ENCODE peak calls at places on chromosomes 16 and 17, in four cellular contexts. F is astrocyte, E is fibroblast of lung, T is GM12878. C is an unnamed sample.
A peak's percentile ranks its signal among the peaks of the same experiment; 100 is the strongest.

GRCh38 chr17:21169496-21169895 is 42.7 kb downstream of the DHRS7B start:
- DNase-seq in F (no peak), E (no peak), T (no peak), C (no peak)

GRCh38 chr17:67542219-67543114 is 165.4 kb downstream of the PITPNC1 start:
- DNase-seq in F (no peak), E (no peak), T (no peak), C (no peak)

GRCh38 chr16:24944206-24944605 is 71.0 kb downstream of the ARHGAP17 start:
- DNase-seq in F (no peak), E (no peak), T (no peak), C (no peak)

GRCh38 chr16:66205287-66206167 is 161.0 kb upstream of the CDH5 start:
- DNase-seq in F (no peak), E (no peak), T (no peak), C (no peak)

GRCh38 chr17:64920026-64920418 is 744 bp upstream of the LRRC37A3 start:
- DNase-seq in F (no peak), E (no peak), T (no peak), C (peak; percentile 18)

GRCh38 chr16:28162326-28162877 is 49.4 kb downstream of the XPO6 start:
- DNase-seq in F (no peak), E (no peak), T (no peak), C (no peak)

GRCh38 chr16:81181013-81181720 is 57.3 kb upstream of the BCO1 start:
- DNase-seq in F (peak; percentile 91), E (peak; percentile 95), T (no peak), C (peak; percentile 88)

GRCh38 chr17:40158438-40158837 is 18.1 kb downstream of the CASC3 start:
- DNase-seq in F (no peak), E (no peak), T (no peak), C (no peak)

GRCh38 chr17:81235822-81236740 is 2.8 kb downstream of the TEPSIN start:
- DNase-seq in F (no peak), E (no peak), T (no peak), C (no peak)

GRCh38 chr17:28727727-28728363 is 743 bp upstream of the NEK8 start:
- DNase-seq in F (peak; percentile 23), E (peak; percentile 51), T (peak; percentile 91), C (peak; percentile 91)

GRCh38 chr16:67758966-67759365 is 39.9 kb upstream of the GFOD2 start:
- DNase-seq in F (no peak), E (no peak), T (no peak), C (no peak)

GRCh38 chr16:75559564-75560372 is 3.7 kb upstream of the TMEM231 start:
- DNase-seq in F (peak; percentile 73), E (peak; percentile 73), T (no peak), C (peak; percentile 15)

GRCh38 chr16:30185683-30186421 is 2.5 kb downstream of the CORO1A start:
- DNase-seq in F (no peak), E (no peak), T (peak; percentile 79), C (no peak)

GRCh38 chr17:59617141-59617757 is 2.4 kb upstream of the CLTC start:
- DNase-seq in F (peak; percentile 33), E (peak; percentile 41), T (no peak), C (no peak)

GRCh38 chr17:69460963-69461922 is 46.7 kb downstream of the MAP2K6 start:
- DNase-seq in F (no peak), E (no peak), T (no peak), C (no peak)

GRCh38 chr17:71329310-71330098 is 791.3 kb upstream of the SOX9 start:
- DNase-seq in F (peak; percentile 29), E (peak; percentile 42), T (no peak), C (no peak)

GRCh38 chr17:29449865-29450671 is 59.9 kb downstream of the TAOK1 start:
- DNase-seq in F (no peak), E (no peak), T (no peak), C (no peak)

GRCh38 chr16:65118866-65119265 is 3.0 kb downstream of the CDH11 start:
- DNase-seq in F (no peak), E (peak; percentile 37), T (no peak), C (no peak)

GRCh38 chr16:2761472-2761871 is 9.0 kb downstream of the SRRM2 start:
- DNase-seq in F (no peak), E (no peak), T (no peak), C (no peak)

GRCh38 chr17:50346313-50347086 is 574 bp downstream of the XYLT2 start:
- DNase-seq in F (no peak), E (no peak), T (no peak), C (peak; percentile 59)

GRCh38 chr17:60188727-60189126 is 39.0 kb downstream of the CA4 start:
- DNase-seq in F (no peak), E (no peak), T (no peak), C (no peak)

GRCh38 chr16:28915181-28915580 is 9.9 kb downstream of the RABEP2 start:
- DNase-seq in F (peak; percentile 47), E (peak; percentile 60), T (no peak), C (no peak)

GRCh38 chr16:4176794-4177438 is 60.7 kb upstream of the ADCY9 start:
- DNase-seq in F (peak; percentile 63), E (peak; percentile 70), T (peak; percentile 21), C (no peak)

GRCh38 chr16:87702325-87702811 is 63.4 kb downstream of the KLHDC4 start:
- DNase-seq in F (no peak), E (no peak), T (peak; percentile 33), C (peak; percentile 79)

GRCh38 chr16:19210175-19210924 is 42.3 kb downstream of the SYT17 start:
- DNase-seq in F (no peak), E (peak; percentile 18), T (peak; percentile 79), C (no peak)

GRCh38 chr17:55314784-55315491 is 50.2 kb downstream of the HLF start:
- DNase-seq in F (no peak), E (no peak), T (no peak), C (no peak)

GRCh38 chr17:80754846-80755245 is 210.2 kb downstream of the RPTOR start:
- DNase-seq in F (no peak), E (no peak), T (no peak), C (no peak)

GRCh38 chr17:7317161-7317803 is 2.1 kb upstream of the GPS2 start:
- DNase-seq in F (no peak), E (no peak), T (no peak), C (no peak)

GRCh38 chr17:50272246-50272645 is 2.0 kb upstream of the TMEM92 start:
- DNase-seq in F (no peak), E (no peak), T (no peak), C (no peak)

GRCh38 chr16:73337371-73337770 is 289.4 kb upstream of the ZFHX3 start:
- DNase-seq in F (no peak), E (no peak), T (no peak), C (no peak)

GRCh38 chr16:26795184-26795583 is 271.5 kb upstream of the C16orf82 start:
- DNase-seq in F (no peak), E (no peak), T (no peak), C (peak; percentile 56)

GRCh38 chr17:29162082-29162908 is 17.9 kb downstream of the MYO18A start:
- DNase-seq in F (no peak), E (no peak), T (no peak), C (no peak)

DNA sequence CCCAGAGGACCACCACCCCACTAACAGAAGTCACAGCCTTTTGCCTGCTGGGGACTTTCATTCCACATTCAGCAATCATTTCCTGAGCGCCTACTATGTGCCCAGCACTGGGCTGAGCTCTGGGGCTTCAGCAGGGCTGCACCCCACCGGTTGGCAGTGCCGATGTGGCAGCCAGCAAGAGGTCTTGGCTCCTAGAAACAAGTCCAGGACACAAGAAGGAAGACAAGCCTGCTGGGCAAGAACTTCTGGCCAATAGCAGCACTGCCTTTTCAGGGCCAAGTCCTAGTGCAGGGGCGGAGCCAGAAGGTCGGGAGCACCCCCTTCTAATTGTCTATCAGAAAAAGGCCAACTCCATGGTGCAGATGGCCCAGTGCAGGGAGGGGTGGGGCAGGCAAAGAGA is 13.0 kb upstream of the HOXB9 start:
- DNase-seq in F (no peak), E (no peak), T (no peak), C (no peak)
- TF ChIP-seq EZH2 in F (no peak), E (peak; percentile 17), T (no peak), C (no peak)

DNA sequence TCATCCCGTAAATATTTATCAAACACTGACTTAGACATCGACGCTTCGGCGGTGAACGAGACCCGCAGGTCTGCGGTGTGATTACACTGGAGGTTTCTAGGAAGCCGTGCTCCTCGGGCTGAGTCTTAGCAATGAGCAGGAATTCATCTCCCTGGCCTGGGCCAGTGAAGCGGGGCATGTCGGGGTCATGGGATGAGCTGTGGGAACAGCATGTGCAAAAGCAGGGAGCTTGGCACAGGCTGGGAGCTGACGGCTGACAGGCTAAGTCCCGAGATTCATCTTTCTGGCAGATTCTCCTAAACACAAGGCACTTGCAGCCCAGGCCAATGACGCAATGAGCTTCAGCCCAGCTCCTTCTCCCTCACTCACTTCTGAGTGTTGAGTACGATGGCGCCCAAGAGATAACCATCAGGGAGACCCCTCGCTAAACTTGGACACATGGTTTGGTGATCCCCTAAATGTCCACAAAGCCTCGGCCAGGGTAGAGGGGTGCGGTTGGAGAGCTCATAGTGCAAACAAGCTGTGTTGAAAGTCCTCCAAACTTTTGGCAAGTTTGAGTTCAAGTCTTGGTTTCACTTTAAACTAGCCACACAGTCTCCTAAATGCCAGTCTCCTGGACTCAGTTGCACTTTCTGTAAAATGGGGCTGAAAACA is 12.8 kb downstream of the CRISPLD2 start:
- DNase-seq in F (peak; percentile 94), E (peak; percentile 94), T (no peak), C (no peak)
- H3K4me1 ChIP-seq in F (peaks cover 52% of the 10 kb centered on the region), E (peaks cover 41% of the 10 kb centered on the region), T (no peaks in the 10 kb centered on the region), C (peaks cover 11% of the 10 kb centered on the region)

DNA sequence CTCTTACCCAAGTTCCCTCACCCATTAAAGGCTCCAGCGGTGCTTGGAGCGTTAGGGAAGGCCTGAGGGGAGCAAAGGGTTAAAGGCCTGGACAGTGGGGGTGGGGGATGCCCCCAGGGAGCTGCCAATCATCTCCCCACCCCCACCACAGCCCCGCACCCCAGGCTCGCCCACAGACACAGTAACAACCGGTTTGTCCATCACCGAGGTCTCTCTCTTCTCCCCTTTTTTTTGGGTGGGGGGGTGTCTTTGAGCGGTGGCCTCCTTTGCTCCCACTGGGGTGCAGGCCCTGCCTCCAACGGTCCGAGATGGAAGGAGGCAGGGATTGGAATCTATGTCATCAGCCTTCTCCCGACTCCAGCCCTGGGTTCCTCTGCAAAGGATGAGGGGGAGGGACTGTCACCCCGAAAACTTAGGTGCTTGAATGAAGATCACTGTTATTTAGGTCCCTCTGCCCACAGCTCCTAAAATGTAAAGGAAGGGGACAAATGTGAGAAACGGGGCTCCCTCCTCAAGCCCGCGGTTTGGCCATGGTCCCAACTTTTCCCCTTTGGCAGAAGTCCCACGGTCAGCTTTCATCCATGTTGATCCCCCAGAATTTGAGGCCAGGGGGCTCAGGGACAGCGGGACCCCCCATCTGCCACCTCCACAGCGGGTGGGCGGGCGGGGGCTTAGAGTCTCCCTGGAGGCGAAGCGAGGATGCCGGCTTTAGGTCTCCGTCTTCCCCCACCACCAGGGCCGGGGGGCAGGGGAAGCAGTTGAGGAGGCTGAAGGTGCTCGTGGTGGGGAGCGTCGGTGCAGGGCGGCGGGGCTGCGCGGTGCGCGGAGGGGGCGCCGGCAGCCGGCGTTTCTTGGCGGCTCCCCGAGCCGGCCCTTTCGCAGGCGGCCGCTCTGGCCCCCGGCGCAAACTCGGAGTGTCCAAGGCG is 1.7 kb downstream of the EPOP start:
- DNase-seq in F (no peak), E (no peak), T (no peak), C (peak; percentile 50)
- TF ChIP-seq EZH2 in F (peak; percentile 61), E (peak; percentile 88), T (no peak), C (no peak)

DNA sequence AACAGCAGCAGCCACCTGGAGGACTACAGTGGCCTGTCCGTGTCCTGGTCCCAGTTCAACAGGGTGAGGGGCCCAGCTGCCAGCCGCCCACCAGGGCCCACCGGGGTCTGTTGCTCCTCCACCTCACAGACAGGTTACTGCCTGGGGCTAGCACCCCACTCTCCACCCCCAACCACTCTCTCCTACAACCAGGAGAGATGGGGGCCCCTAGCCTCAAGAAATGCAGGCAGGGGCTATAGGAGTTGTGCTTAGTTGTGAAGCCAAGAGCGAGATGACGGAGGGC is 18.0 kb downstream of the STAT5A start:
- DNase-seq in F (no peak), E (no peak), T (no peak), C (no peak)
- H3K4me1 ChIP-seq in F (no peaks in the 10 kb centered on the region), E (peaks cover 6% of the 10 kb centered on the region), T (peaks cover 9% of the 10 kb centered on the region), C (peaks cover 10% of the 10 kb centered on the region)

GRCh38 chr16:89087922-89088321 is 5.7 kb upstream of the ACSF3 start:
- DNase-seq in F (no peak), E (no peak), T (no peak), C (no peak)
- TF ChIP-seq EZH2 in F (no peak), E (no peak), T (no peak), C (no peak)

C was measured in neural progenitor cell.